ENCODE peak calls at places on chromosomes 6 and 20, in four cellular contexts. V is mammary epithelial cell, A is endodermal cell, E is BE2C. C is an unnamed sample.

GRCh38 chr6:72035966-72036365 is 149.6 kb downstream of the RIMS1 start:
- DNase-seq in V (no peak), A (no peak), E (no peak), C (no peak)

GRCh38 chr6:158219229-158219628 is 51.1 kb downstream of the GTF2H5 start:
- DNase-seq in V (peak; percentile 98), A (no peak), E (no peak), C (peak; percentile 98)

GRCh38 chr20:62381202-62381797 is 5.6 kb upstream of the RPS21 start:
- DNase-seq in V (peak; percentile 79), A (peak; percentile 53), E (no peak), C (peak; percentile 50)

GRCh38 chr6:3619800-3620199 is 131.7 kb downstream of the PXDC1 start:
- DNase-seq in V (no peak), A (no peak), E (no peak), C (no peak)

GRCh38 chr6:15621203-15622044 is 41.4 kb downstream of the DTNBP1 start:
- DNase-seq in V (peak; percentile 73), A (peak; percentile 78), E (peak; percentile 71), C (peak; percentile 64)

GRCh38 chr20:36312724-36313441 is 6.7 kb downstream of the DLGAP4 start:
- DNase-seq in V (no peak), A (peak; percentile 40), E (no peak), C (no peak)

GRCh38 chr6:109010703-109011102 is 83.9 kb downstream of the SESN1 start:
- DNase-seq in V (no peak), A (no peak), E (no peak), C (no peak)

GRCh38 chr6:127855542-127856159 is 45.2 kb downstream of the THEMIS start:
- DNase-seq in V (no peak), A (peak; percentile 62), E (peak; percentile 46), C (peak; percentile 46)

GRCh38 chr20:8244637-8245036 is 112.6 kb downstream of the PLCB1 start:
- DNase-seq in V (no peak), A (no peak), E (no peak), C (peak; percentile 69)

GRCh38 chr20:4649941-4650681 is 71.6 kb upstream of the PRND start:
- DNase-seq in V (no peak), A (no peak), E (no peak), C (no peak)

GRCh38 chr6:14066782-14067406 is 50.7 kb upstream of the CD83 start:
- DNase-seq in V (peak; percentile 68), A (peak; percentile 63), E (peak; percentile 23), C (peak; percentile 72)

GRCh38 chr6:109740787-109741186 is 49.7 kb downstream of the FIG4 start:
- DNase-seq in V (no peak), A (no peak), E (no peak), C (no peak)

GRCh38 chr20:6140947-6141346 is 18.1 kb upstream of the FERMT1 start:
- DNase-seq in V (no peak), A (peak; percentile 69), E (peak; percentile 39), C (no peak)

GRCh38 chr6:107490568-107491058 is 696 bp downstream of the SOBP start:
- DNase-seq in V (no peak), A (no peak), E (no peak), C (peak; percentile 12)

GRCh38 chr6:42010909-42011308 is 39.4 kb upstream of the TAF8 start:
- DNase-seq in V (no peak), A (no peak), E (no peak), C (no peak)

GRCh38 chr6:4603291-4603690 is 172.9 kb upstream of the CDYL start:
- DNase-seq in V (peak; percentile 98), A (peak; percentile 21), E (no peak), C (peak; percentile 97)

GRCh38 chr6:13517116-13517515 is 29.7 kb upstream of the GFOD1 start:
- DNase-seq in V (peak; percentile 44), A (no peak), E (no peak), C (no peak)

GRCh38 chr6:163284151-163284550 is 130.4 kb upstream of the QKI start:
- DNase-seq in V (no peak), A (no peak), E (no peak), C (no peak)

GRCh38 chr6:148192310-148192709 is 150.3 kb upstream of the SASH1 start:
- DNase-seq in V (peak; percentile 86), A (no peak), E (no peak), C (peak; percentile 74)

GRCh38 chr6:138297761-138298298 is 79.5 kb upstream of the PBOV1 start:
- DNase-seq in V (peak; percentile 66), A (no peak), E (no peak), C (no peak)

DNA sequence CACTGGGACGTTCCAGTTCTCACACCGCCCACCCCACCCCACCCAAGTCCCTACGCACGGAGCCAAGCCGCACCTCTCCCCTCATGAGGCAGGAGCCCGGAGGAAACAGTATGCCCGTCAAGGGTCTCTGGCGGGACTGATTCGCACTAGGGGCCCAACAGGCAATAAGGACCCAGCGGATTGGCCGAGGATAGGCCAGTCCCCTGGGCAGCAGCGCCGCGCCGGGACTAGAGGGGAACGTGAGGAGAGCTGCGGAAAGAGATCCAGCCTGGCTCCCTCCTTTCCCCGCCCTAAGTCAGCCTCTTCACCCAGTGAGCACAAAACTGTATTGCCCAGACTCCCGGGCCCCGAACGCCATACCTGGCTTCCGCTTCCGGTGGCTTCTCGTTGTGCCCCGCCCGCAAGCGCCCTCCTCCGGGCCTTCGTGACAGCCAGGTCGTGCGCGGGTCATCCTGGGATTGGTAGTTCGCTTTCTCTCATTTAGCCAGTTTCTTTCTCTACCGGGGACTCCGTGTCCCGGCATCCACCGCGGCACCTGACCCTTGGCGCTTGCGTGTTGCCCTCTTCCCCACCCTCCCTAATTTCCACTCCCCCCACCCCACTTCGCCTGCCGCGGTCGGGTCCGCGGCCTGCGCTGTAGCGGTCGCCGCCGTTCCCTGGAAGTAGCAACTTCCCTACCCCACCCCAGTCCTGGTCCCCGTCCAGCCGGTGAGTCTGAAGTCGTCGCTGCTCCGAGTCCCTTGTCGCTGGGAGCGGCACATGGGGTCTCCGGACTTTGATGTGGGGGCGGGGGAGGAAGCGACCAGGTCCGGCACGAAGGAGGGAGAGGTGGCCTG is at the start of gene CSNK2B:
- DNase-seq in V (peak; percentile 98), A (peak; percentile 99), E (peak; percentile 98), C (peak; percentile 97)
- TF ChIP-seq CTCF in V (no peak), A (no peak), E (peak; percentile 5), C (no peak)

DNA sequence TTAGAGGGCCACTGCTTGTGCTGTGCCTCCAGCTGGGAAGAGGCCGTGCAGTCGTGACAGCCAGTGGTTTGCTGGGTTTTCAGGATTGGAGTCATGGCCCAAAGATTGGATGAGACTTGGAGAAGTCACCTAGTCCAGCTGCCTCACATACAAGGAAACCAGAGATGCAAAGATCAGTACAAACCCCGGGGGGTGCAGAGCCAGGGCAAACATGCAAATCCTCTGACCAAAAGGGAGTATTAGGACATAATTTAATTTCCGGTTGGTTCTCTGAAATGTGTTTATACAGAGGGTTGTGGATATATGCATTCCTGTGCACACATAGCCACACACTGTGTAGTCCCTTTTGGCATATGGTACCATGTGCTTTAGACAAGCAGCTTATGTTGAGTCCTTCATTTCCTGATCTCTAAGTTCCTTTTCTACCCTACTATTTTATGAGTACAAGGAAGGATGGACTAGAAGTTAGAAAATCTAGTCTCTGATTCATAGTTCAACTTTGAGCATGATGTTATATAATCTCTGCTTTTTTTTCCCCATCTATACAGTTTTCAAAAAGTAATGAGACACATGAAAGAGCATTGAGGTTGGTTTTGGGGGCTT is 123.5 kb downstream of the PLEKHG1 start:
- DNase-seq in V (no peak), A (no peak), E (no peak), C (no peak)
- H3K4me3 ChIP-seq in V (no peak overlapping the region), A (no peak overlapping the region), E (no peak overlapping the region), C (no peak overlapping the region)

DNA sequence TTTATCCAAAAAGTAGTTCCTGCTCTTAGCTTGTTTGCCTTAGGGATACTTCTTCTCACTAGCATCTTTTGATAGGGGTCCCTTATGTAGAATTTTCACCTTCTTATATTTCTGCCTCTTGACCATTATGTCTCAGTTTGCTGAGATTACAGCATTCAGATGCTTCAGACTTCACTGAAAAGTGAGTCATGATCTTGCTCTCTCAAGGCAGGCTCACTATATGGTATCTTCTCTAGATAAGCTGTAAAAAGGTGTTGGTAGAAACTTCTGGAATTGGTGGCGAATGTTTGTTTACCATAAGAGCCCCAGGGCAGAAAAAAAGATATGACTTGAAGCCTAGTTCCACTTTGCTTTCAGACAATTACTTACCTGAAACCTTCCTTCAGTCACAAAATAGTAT is 19.7 kb downstream of the GTPBP2 start:
- DNase-seq in V (no peak), A (no peak), E (no peak), C (no peak)
- TF ChIP-seq CTCF in V (no peak), A (no peak), E (no peak), C (no peak)

DNA sequence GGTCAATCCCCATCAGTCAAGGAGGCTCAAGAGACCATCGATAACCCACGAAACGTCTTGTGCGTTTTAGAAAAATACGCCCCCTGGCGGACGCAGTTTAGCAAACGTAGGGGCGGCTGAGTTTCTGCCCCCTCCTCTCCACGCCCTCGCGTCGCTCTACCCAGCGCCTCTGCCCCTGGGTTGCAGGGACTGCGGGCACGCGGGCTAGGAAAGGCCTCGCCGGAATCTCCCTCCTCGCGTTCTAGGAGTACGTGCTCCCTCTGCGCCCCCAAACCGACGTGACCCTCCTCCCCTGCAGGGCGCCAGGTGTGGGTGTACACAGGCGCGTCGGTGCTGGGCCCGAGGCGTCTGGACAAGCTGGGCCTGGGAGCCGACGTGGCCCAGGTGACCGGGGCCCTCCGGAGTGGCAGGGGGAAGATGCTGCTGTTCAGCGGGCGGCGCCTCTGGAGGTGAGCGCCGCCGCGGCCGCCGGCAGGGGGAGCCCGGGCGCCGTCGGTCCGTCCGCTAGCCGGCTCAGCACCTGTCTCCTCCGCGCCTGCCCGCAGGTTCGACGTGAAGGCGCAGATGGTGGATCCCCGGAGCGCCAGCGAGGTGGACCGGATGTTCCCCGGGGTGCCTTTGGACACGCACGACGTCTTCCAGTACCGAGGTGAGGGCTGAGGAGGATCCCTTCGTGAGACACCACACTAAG is 5.3 kb downstream of the MMP9 start:
- DNase-seq in V (peak; percentile 51), A (peak; percentile 95), E (peak; percentile 74), C (peak; percentile 30)
- H3K4me3 ChIP-seq in V (peak overlapping the region; percentile 9), A (peak overlapping the region; percentile 66), E (peak overlapping the region; percentile 32), C (no peak overlapping the region)

GRCh38 chr20:63863798-63864544 is 1.1 kb upstream of the TPD52L2 start:
- DNase-seq in V (peak; percentile 80), A (peak; percentile 82), E (peak; percentile 61), C (peak; percentile 84)
- TF ChIP-seq CTCF in V (peak; percentile 4), A (peak; percentile 70), E (peak; percentile 53), C (peak; percentile 68)

C was measured in fibroblast of villous mesenchyme.